ENCODE peak calls at places on chromosomes 3 and 15, in nine cellular contexts. Y is endodermal cell; C is stimulated activated CD4-positive, alpha-beta T cell treated with anti-CD3 and anti-CD28 coated beads, Interleukin-1b, Interleukin-23, amount 100 ng/mL, for 4 hours; I is progenitor cell of endocrine pancreas; E is activated T-cell treated with anti-CD3 and anti-CD28 coated beads for 1 hour; P is pancreas; L is GM12892; K is H1; R is tibial artery. T is an unnamed sample.
A peak's percentile ranks its signal among the peaks of the same experiment; 100 is the strongest.

GRCh38 chr3:163315786-163316185 is 1762.5 kb downstream of the SI start:
- DNase-seq in Y (peak; percentile 19), C (no peak), I (no peak), E (no peak), P (no peak), L (no peak), K (no peak), R (no peak), T (no peak)

GRCh38 chr15:97563516-97563915 is 397.0 kb upstream of the ARRDC4 start:
- DNase-seq in Y (no peak), C (no peak), I (no peak), E (no peak), P (no peak), L (no peak), K (no peak), R (no peak), T (no peak)

GRCh38 chr3:184599143-184599542 is 37.6 kb downstream of the EPHB3 start:
- DNase-seq in Y (no peak), C (no peak), I (no peak), E (no peak), P (no peak), L (no peak), K (no peak), R (no peak), T (no peak)

GRCh38 chr3:58537412-58538301 is 667 bp upstream of the ACOX2 start:
- DNase-seq in Y (no peak), C (no peak), I (no peak), E (no peak), P (peak; percentile 63), L (no peak), K (no peak), R (no peak), T (no peak)

GRCh38 chr3:58116161-58116955 is 94.4 kb downstream of the DNASE1L3 start:
- DNase-seq in Y (no peak), C (peak; percentile 8), I (no peak), E (peak; percentile 25), P (no peak), L (peak; percentile 39), K (no peak), R (no peak), T (no peak)

GRCh38 chr3:111541911-111542483 is at the start of gene CD96:
- DNase-seq in Y (no peak), C (peak; percentile 32), I (no peak), E (peak; percentile 50), P (no peak), L (no peak), K (no peak), R (no peak), T (no peak)

GRCh38 chr15:51731549-51732267 is 5.7 kb downstream of the LYSMD2 start:
- DNase-seq in Y (no peak), C (no peak), I (no peak), E (peak; percentile 4), P (no peak), L (no peak), K (no peak), R (no peak), T (no peak)

GRCh38 chr3:40191251-40191650 is 118.3 kb upstream of the EIF1B start:
- DNase-seq in Y (peak; percentile 17), C (no peak), I (no peak), E (no peak), P (no peak), L (no peak), K (no peak), R (no peak), T (no peak)

GRCh38 chr3:126149256-126149902 is 31.0 kb downstream of the ALDH1L1 start:
- DNase-seq in Y (peak; percentile 29), C (no peak), I (no peak), E (no peak), P (no peak), L (no peak), K (no peak), R (no peak), T (no peak)

GRCh38 chr3:125214738-125215137 is 2.2 kb upstream of the SLC12A8 start:
- DNase-seq in Y (no peak), C (no peak), I (no peak), E (no peak), P (no peak), L (no peak), K (no peak), R (no peak), T (no peak)

GRCh38 chr3:177379045-177379444 is 181.8 kb upstream of the TBL1XR1 start:
- DNase-seq in Y (no peak), C (no peak), I (no peak), E (no peak), P (peak; percentile 39), L (no peak), K (no peak), R (no peak), T (no peak)

GRCh38 chr3:187130346-187131066 is 8.8 kb downstream of the RPL39L start:
- DNase-seq in Y (no peak), C (no peak), I (no peak), E (no peak), P (no peak), L (no peak), K (no peak), R (no peak), T (no peak)

GRCh38 chr3:143000525-143000924 is 845 bp upstream of the U2SURP start:
- DNase-seq in Y (peak; percentile 55), C (no peak), I (no peak), E (no peak), P (no peak), L (no peak), K (no peak), R (no peak), T (no peak)

GRCh38 chr3:132164469-132165092 is 129.8 kb upstream of the CPNE4 start:
- DNase-seq in Y (no peak), C (no peak), I (no peak), E (no peak), P (no peak), L (no peak), K (no peak), R (no peak), T (no peak)

GRCh38 chr3:133361011-133361410 is 38.8 kb upstream of the BFSP2 start:
- DNase-seq in Y (no peak), C (no peak), I (no peak), E (no peak), P (no peak), L (no peak), K (no peak), R (no peak), T (no peak)

GRCh38 chr3:95775486-95776094 is 1038.8 kb upstream of the EPHA6 start:
- DNase-seq in Y (no peak), C (no peak), I (no peak), E (no peak), P (no peak), L (no peak), K (no peak), R (no peak), T (peak; percentile 73)

GRCh38 chr3:5006755-5007202 is 27.5 kb downstream of the BHLHE40 start:
- DNase-seq in Y (peak; percentile 55), C (peak; percentile 23), I (no peak), E (peak; percentile 34), P (no peak), L (peak; percentile 66), K (no peak), R (no peak), T (no peak)

GRCh38 chr3:187504435-187504834 is 136.2 kb downstream of the RTP4 start:
- DNase-seq in Y (no peak), C (no peak), I (no peak), E (no peak), P (no peak), L (no peak), K (no peak), R (no peak), T (no peak)

GRCh38 chr3:126473292-126474168 is 2.2 kb downstream of the ZXDC start:
- DNase-seq in Y (no peak), C (no peak), I (no peak), E (no peak), P (no peak), L (no peak), K (no peak), R (no peak), T (peak; percentile 28)

GRCh38 chr15:50416920-50417319 is 7.3 kb upstream of the USP8 start:
- DNase-seq in Y (no peak), C (no peak), I (no peak), E (no peak), P (no peak), L (no peak), K (no peak), R (no peak), T (no peak)

GRCh38 chr3:157388051-157388450 is 48.6 kb upstream of the PTX3 start:
- DNase-seq in Y (no peak), C (no peak), I (no peak), E (no peak), P (no peak), L (no peak), K (no peak), R (no peak), T (no peak)

GRCh38 chr3:107112356-107112755 is 264.9 kb upstream of the CCDC54 start:
- DNase-seq in Y (no peak), C (no peak), I (no peak), E (no peak), P (no peak), L (no peak), K (no peak), R (no peak), T (no peak)

GRCh38 chr3:61669676-61670299 is 108.4 kb downstream of the PTPRG start:
- DNase-seq in Y (no peak), C (no peak), I (no peak), E (no peak), P (no peak), L (peak; percentile 10), K (no peak), R (no peak), T (peak; percentile 38)

GRCh38 chr15:84685304-84685703 is 27.3 kb upstream of the NMB start:
- DNase-seq in Y (no peak), C (no peak), I (no peak), E (no peak), P (no peak), L (no peak), K (no peak), R (peak; percentile 73), T (peak; percentile 44)

GRCh38 chr3:122299872-122300460 is 25.1 kb upstream of the CSTA start:
- DNase-seq in Y (peak; percentile 74), C (no peak), I (no peak), E (no peak), P (peak; percentile 27), L (no peak), K (peak; percentile 5), R (no peak), T (peak; percentile 78)

T was measured in NCI-H82.